ENCODE peak calls at places on chromosomes 4 and X, in ten cellular contexts. C is tibial nerve, A is spleen, O is K562, B is IMR-90, M is NB4, I is A549, E is ovary, Z is endothelial cell of umbilical vein, D is heart left ventricle. J is an unnamed sample.

GRCh38 chr4:187586892-187587291 is 408.7 kb upstream of the ZFP42 start:
- DNase-seq in E (no peak), O (no peak), D (no peak), B (no peak), C (no peak), I (no peak), M (no peak), A (no peak), Z (no peak), J (no peak)

GRCh38 chrX:23792861-23793553 is 10.0 kb downstream of the SAT1 start:
- DNase-seq in B (no peak), C (no peak), D (no peak), Z (peak), I (no peak), M (no peak), O (no peak), A (no peak), E (no peak), J (no peak)

GRCh38 chr4:60562353-60562752 is 637.8 kb upstream of the ADGRL3 start:
- DNase-seq in A (no peak), E (no peak), Z (no peak), D (no peak), C (no peak), B (no peak), I (no peak), O (no peak), M (peak), J (no peak)

GRCh38 chr4:89438102-89438831 is 130.7 kb upstream of the GPRIN3 start:
- DNase-seq in M (peak), I (peak), D (no peak), Z (peak), E (no peak), A (peak), O (peak), B (peak), C (peak), J (no peak)

GRCh38 chr4:55931833-55932232 is 16.9 kb upstream of the CEP135 start:
- DNase-seq in E (no peak), B (peak), D (no peak), I (no peak), Z (no peak), M (no peak), O (no peak), C (no peak), A (no peak), J (no peak)

GRCh38 chr4:158758142-158758541 is 10.7 kb upstream of the FNIP2 start:
- DNase-seq in C (no peak), D (no peak), B (peak), E (no peak), M (no peak), O (no peak), I (no peak), Z (no peak), A (no peak), J (no peak)

GRCh38 chr4:6905501-6905900 is 4.1 kb upstream of the TBC1D14 start:
- DNase-seq in M (no peak), D (no peak), I (no peak), A (peak), O (no peak), B (no peak), Z (no peak), C (no peak), E (no peak), J (no peak)

GRCh38 chr4:183571350-183572076 is 66.7 kb downstream of the ING2 start:
- DNase-seq in D (peak), I (peak), C (no peak), B (peak), O (no peak), M (peak), E (peak), A (no peak), Z (no peak), J (peak)

GRCh38 chrX:150258463-150259430 is 104.4 kb upstream of the MAMLD1 start:
- DNase-seq in C (no peak), E (no peak), M (no peak), O (no peak), A (no peak), I (no peak), B (peak), Z (peak), D (no peak), J (no peak)

GRCh38 chr4:38511702-38512101 is 152.3 kb upstream of the KLF3 start:
- DNase-seq in A (no peak), B (no peak), D (no peak), E (no peak), I (no peak), M (no peak), Z (no peak), O (no peak), C (no peak), J (no peak)

GRCh38 chr4:12761694-12762093 is 722.4 kb downstream of the RAB28 start:
- DNase-seq in M (no peak), I (no peak), O (no peak), C (no peak), E (no peak), A (no peak), Z (no peak), D (no peak), B (no peak), J (no peak)

GRCh38 chrX:133482345-133483041 is 67.2 kb upstream of the GPC4 start:
- DNase-seq in D (no peak), E (no peak), M (no peak), O (no peak), C (no peak), I (no peak), A (no peak), Z (no peak), B (peak), J (no peak)

GRCh38 chr4:92521941-92522340 is 218.2 kb downstream of the GRID2 start:
- DNase-seq in I (no peak), B (no peak), Z (peak), E (no peak), D (no peak), M (no peak), A (no peak), C (no peak), O (no peak), J (no peak)

GRCh38 chr4:158667651-158668198 is 4.0 kb downstream of the C4orf46 start:
- DNase-seq in O (peak), C (no peak), B (peak), Z (peak), E (no peak), A (no peak), I (peak), D (no peak), M (peak), J (no peak)

GRCh38 chrX:148417934-148418333 is 82.5 kb upstream of the AFF2 start:
- DNase-seq in E (no peak), D (no peak), B (no peak), M (peak), Z (no peak), A (no peak), C (no peak), O (no peak), I (no peak), J (no peak)

GRCh38 chrX:115719171-115719570 is 158.2 kb downstream of the PLS3 start:
- DNase-seq in C (no peak), M (no peak), O (no peak), D (no peak), E (no peak), I (no peak), Z (no peak), A (no peak), B (no peak), J (no peak)

GRCh38 chrX:119236599-119237525 is 777 bp downstream of the PGRMC1 start:
- DNase-seq in O (peak), A (peak), D (no peak), Z (peak), I (no peak), B (peak), M (peak), E (peak), C (peak), J (no peak)

GRCh38 chrX:54411732-54412131 is 28.5 kb upstream of the TSR2 start:
- DNase-seq in B (no peak), Z (no peak), O (no peak), A (no peak), I (no peak), C (no peak), D (no peak), E (no peak), M (no peak), J (no peak)
- TF ChIP-seq POLR2A in B (no peak), Z (no peak), O (no peak), A (no peak), I (no peak), C (no peak), D (no peak), E (no peak), M (no peak), J (no peak)

GRCh38 chrX:15674514-15674898 is 9.9 kb upstream of the CLTRN start:
- DNase-seq in B (peak), M (peak), A (peak), Z (no peak), E (peak), I (peak), O (peak), C (peak), D (peak), J (peak)

GRCh38 chrX:15672886-15673285 is 8.3 kb upstream of the CLTRN start:
- DNase-seq in D (no peak), B (no peak), M (no peak), A (no peak), Z (no peak), I (no peak), C (no peak), E (no peak), O (no peak), J (no peak)

GRCh38 chrX:15673970-15674369 is 9.4 kb upstream of the CLTRN start:
- DNase-seq in Z (no peak), I (no peak), B (no peak), M (no peak), O (no peak), D (no peak), E (no peak), A (no peak), C (no peak), J (no peak)

GRCh38 chrX:15675490-15675921 is 10.9 kb upstream of the CLTRN start:
- DNase-seq in B (no peak), A (peak), E (peak), D (peak), I (peak), M (peak), O (peak), C (peak), Z (no peak), J (peak)

DNA sequence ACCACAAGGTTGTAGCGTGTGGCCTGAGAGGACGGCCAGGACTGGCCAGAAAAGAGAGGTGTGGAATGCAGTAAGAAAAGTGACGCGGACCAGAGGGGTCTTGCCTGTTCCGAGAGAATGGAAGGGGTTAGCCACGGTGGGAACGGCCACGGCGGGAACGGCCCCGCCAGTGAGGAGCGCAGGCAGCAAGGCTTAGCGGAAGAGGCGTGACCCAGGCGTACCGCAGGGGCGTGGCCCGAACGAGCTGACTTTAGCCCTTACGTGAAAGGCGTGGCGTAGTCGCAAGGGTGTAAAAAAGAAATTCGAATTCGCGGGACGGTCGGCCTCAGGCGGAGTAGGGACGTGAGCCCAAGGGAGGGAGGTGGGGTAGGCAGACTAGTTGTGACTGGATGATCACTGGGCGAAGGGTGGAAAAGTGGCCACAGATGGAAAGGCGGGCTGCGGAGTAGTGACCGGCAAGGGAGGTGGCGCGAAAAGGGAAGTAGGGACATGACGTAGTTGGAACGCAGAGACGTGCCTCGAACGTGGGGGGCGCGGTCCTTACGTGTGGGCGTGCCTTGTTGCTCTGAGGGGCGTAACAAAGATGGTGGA is 10.4 kb upstream of the CLTRN start:
- DNase-seq in C (peak), O (peak), D (peak), A (peak), I (peak), Z (peak), B (peak), M (peak), E (peak), J (peak)
- TF ChIP-seq POLR2A in C (peak), O (peak), D (no peak), A (no peak), I (no peak), Z (peak), B (peak), M (peak), E (peak), J (peak)

DNA sequence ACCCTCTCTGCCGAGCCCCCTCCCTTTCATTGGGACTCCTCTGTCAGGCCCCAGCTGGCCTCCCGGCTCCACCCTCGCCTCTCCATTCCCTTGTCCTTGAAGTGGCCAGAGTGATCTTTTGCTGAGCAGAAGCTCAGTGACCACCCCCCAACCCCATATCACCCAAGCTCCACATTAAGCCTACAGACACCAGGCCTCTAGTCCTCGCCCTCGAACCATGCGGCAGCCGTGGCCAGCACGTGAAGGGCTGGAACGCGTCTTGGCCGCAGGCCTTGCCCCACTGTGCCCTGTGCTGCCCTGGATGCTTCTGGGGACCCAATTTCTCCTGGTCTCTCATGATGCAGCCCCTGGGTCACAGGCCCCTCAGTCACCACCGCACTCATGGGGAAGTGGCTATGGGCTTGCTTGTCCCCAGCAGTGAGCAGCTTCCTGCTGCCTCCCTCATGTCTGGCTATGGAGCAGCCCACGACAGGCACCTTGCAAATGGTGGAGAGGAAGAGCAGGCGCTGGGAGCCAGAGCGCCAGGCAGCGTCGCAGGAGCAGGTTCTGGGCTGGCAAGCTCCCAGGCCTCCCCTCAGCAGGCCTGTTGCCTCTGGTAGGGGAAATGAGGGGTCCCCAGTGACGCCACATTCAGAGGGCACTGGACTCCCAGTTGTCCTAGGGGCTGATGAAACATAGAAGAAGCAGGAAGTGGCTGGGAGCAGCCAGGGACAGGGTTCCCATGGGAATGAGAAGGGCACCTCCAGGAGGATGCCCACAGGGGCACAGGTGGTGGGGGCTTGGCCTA is 757 bp upstream of the SRPK3 start:
- DNase-seq in Z (no peak), E (no peak), D (peak), O (no peak), A (no peak), I (no peak), C (no peak), B (no peak), M (peak), J (no peak)
- TF ChIP-seq POLR2A in Z (no peak), E (no peak), D (no peak), O (no peak), A (no peak), I (no peak), C (no peak), B (no peak), M (no peak), J (no peak)

GRCh38 chr4:2008671-2008920 is 178 bp downstream of the NELFA start:
- DNase-seq in Z (no peak), D (no peak), C (no peak), B (no peak), O (no peak), E (no peak), A (no peak), M (no peak), I (no peak), J (no peak)

GRCh38 chr4:2007804-2008670 is 737 bp downstream of the NELFA start:
- DNase-seq in E (peak), I (no peak), A (peak), M (no peak), Z (peak), D (no peak), B (peak), O (peak), C (no peak), J (no peak)

GRCh38 chr4:2006956-2007653 is 1.7 kb downstream of the NELFA start:
- DNase-seq in A (no peak), Z (no peak), C (no peak), D (no peak), B (no peak), E (no peak), M (no peak), O (no peak), I (no peak), J (no peak)

GRCh38 chr4:2009651-2010233 is 968 bp upstream of the NELFA start:
- DNase-seq in C (peak), O (peak), E (peak), D (peak), Z (peak), I (peak), M (peak), B (peak), A (peak), J (no peak)

DNA sequence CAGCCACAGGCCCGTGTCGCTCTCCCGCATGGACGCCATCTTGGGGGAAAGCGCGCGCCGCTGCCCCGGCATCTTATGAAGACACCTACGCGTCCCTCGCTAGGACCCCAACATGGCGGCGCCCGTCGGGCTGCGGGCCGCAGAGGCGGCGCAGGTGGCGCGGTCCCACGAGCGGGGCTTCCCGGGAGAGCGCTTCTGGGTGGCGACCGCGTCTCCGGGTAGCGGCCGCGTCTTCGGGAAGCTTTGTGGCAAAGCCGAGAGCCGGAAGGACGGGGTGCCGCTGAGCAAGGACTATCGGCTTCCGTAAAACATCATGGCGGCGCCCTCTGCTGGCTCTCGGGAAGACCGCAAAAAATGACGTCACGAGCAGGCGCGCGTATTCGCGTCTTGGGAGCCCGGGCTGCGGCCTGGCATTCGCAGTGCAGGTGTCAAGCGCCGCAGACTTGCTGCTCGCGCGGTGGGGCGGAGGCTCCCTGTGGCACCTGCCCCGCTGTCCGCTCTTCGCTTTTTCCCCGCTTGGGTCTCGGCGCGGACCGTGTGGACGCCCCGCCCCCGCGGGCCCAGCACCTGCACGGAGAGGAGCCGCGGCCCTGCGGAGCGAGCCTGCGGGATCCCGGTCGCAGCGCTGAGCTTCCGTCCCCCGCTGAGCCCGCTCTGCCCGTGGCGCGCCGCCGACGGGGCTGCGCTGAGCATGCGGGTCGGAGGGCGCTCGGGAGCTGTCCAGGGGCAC is at the start of gene NELFA:
- DNase-seq in A (peak), C (peak), I (peak), D (peak), B (peak), O (peak), E (peak), Z (peak), M (peak), J (peak)
- TF ChIP-seq POLR2A in A (no peak), C (peak), I (peak), D (no peak), B (peak), O (peak), E (peak), Z (peak), M (peak), J (no peak)

J was measured in breast epithelium.